ENCODE peak calls at places on chromosomes 5 and 9, in five cellular contexts. T, P, O, R and H are unnamed samples.

GRCh38 chr5:7714119-7714518 is 136.8 kb downstream of the CFAP90 start:
- DNase-seq in P (no peak), T (no peak), R (no peak), O (no peak), H (no peak)

GRCh38 chr5:77772729-77773128 is 3.4 kb downstream of the TBCA start:
- DNase-seq in T (no peak), O (no peak), R (no peak), P (no peak), H (no peak)

GRCh38 chr5:98940586-98940985 is 11.8 kb upstream of the CHD1 start:
- DNase-seq in P (no peak), R (no peak), O (no peak), T (no peak), H (no peak)

GRCh38 chr9:95977366-95977765 is 101.9 kb downstream of the ERCC6L2 start:
- DNase-seq in R (no peak), T (no peak), O (no peak), P (no peak), H (no peak)

GRCh38 chr5:37791321-37791720 is 48.5 kb downstream of the GDNF start:
- DNase-seq in O (no peak), P (no peak), R (no peak), T (no peak), H (no peak)

GRCh38 chr5:150651924-150652688 is 8.9 kb upstream of the MYOZ3 start:
- DNase-seq in O (no peak), T (no peak), R (no peak), P (no peak), H (no peak)

GRCh38 chr9:14400658-14400995 is 86.7 kb upstream of the NFIB start:
- DNase-seq in T (peak), P (peak), R (peak), O (no peak), H (peak)

GRCh38 chr5:132254321-132254977 is 3.0 kb upstream of the PDLIM4 start:
- DNase-seq in O (no peak), R (peak), T (no peak), P (peak), H (no peak)

GRCh38 chr9:132671620-132672412 is 1.6 kb downstream of the GTF3C4 start:
- DNase-seq in P (no peak), T (no peak), O (no peak), R (no peak), H (no peak)

GRCh38 chr9:14908221-14909206 is 1.7 kb downstream of the FREM1 start:
- DNase-seq in P (no peak), R (no peak), O (no peak), T (no peak), H (no peak)

GRCh38 chr5:149082271-149082670 is 19.4 kb upstream of the SH3TC2 start:
- DNase-seq in O (no peak), P (no peak), T (no peak), R (no peak), H (no peak)

GRCh38 chr5:56984445-56984844 is 32.5 kb upstream of the MIER3 start:
- DNase-seq in P (no peak), T (no peak), R (no peak), O (no peak), H (no peak)

GRCh38 chr5:122371511-122372151 is 59.6 kb downstream of the SNCAIP start:
- DNase-seq in O (no peak), T (no peak), R (no peak), P (no peak), H (no peak)

GRCh38 chr5:144460608-144461007 is 289.9 kb downstream of the KCTD16 start:
- DNase-seq in O (no peak), R (no peak), T (no peak), P (peak), H (no peak)

GRCh38 chr5:95823738-95824609 is 1.4 kb upstream of the GLRX start:
- DNase-seq in P (no peak), T (no peak), O (peak), R (peak), H (peak)

GRCh38 chr9:129208191-129209091 is 30.4 kb upstream of the IER5L start:
- DNase-seq in T (no peak), O (peak), P (no peak), R (no peak), H (no peak)

GRCh38 chr9:90979138-90979551 is 177.5 kb downstream of the SYK start:
- DNase-seq in P (no peak), R (no peak), T (no peak), O (no peak), H (no peak)

GRCh38 chr9:87885484-87886189 is 3.0 kb downstream of the SPATA31E1 start:
- DNase-seq in O (no peak), P (no peak), R (no peak), T (no peak), H (no peak)

GRCh38 chr9:93210974-93211653 is 27.2 kb downstream of the WNK2 start:
- DNase-seq in R (no peak), O (no peak), P (no peak), T (no peak), H (no peak)

GRCh38 chr5:84239509-84239908 is 145.2 kb downstream of the EDIL3 start:
- DNase-seq in R (no peak), T (no peak), O (no peak), P (no peak), H (no peak)

GRCh38 chr9:112861638-112862555 is 28.8 kb downstream of the SLC46A2 start:
- DNase-seq in O (no peak), T (no peak), R (peak), P (no peak), H (no peak)

GRCh38 chr5:110032386-110032785 is 342.7 kb downstream of the MAN2A1 start:
- DNase-seq in R (no peak), T (no peak), O (no peak), P (peak), H (no peak)

GRCh38 chr5:38330207-38330606 is 71.8 kb downstream of the EGFLAM start:
- DNase-seq in P (no peak), O (no peak), T (no peak), R (no peak), H (no peak)

GRCh38 chr5:92769986-92770385 is 811.0 kb downstream of the NR2F1-AS1 start:
- DNase-seq in T (no peak), P (no peak), R (no peak), O (no peak), H (no peak)

GRCh38 chr5:172858990-172859811 is 25.1 kb downstream of the ERGIC1 start:
- DNase-seq in T (no peak), P (no peak), O (no peak), R (peak), H (no peak)

GRCh38 chr5:178389796-178390195 is 157.2 kb upstream of the PHYKPL start:
- DNase-seq in R (no peak), O (no peak), P (peak), T (no peak), H (no peak)

GRCh38 chr5:39716532-39716971 is 291.8 kb upstream of the DAB2 start:
- DNase-seq in R (peak), T (no peak), O (peak), P (peak), H (no peak)

GRCh38 chr9:13397220-13397619 is 117.7 kb upstream of the MPDZ start:
- DNase-seq in R (no peak), P (no peak), O (no peak), T (no peak), H (no peak)

GRCh38 chr5:139392678-139393496 is 2.0 kb downstream of the PROB1 start:
- DNase-seq in R (peak), P (no peak), O (peak), T (no peak), H (no peak)

GRCh38 chr5:127358782-127359181 is 68.2 kb downstream of the MEGF10 start:
- DNase-seq in T (no peak), O (no peak), P (no peak), R (no peak), H (no peak)

GRCh38 chr9:16387382-16387781 is 483.1 kb downstream of the BNC2 start:
- DNase-seq in O (no peak), P (no peak), T (no peak), R (no peak), H (no peak)

GRCh38 chr5:32020271-32020670 is 153.8 kb downstream of the GOLPH3 start:
- DNase-seq in O (no peak), P (no peak), R (no peak), T (no peak), H (no peak)

GRCh38 chr5:72954389-72954788 is 1.5 kb upstream of the FCHO2 start:
- DNase-seq in T (no peak), P (no peak), O (no peak), R (no peak), H (no peak)

GRCh38 chr5:16809816-16810502 is 126.1 kb downstream of the MYO10 start:
- DNase-seq in R (peak), T (no peak), O (no peak), P (no peak), H (no peak)

DNA sequence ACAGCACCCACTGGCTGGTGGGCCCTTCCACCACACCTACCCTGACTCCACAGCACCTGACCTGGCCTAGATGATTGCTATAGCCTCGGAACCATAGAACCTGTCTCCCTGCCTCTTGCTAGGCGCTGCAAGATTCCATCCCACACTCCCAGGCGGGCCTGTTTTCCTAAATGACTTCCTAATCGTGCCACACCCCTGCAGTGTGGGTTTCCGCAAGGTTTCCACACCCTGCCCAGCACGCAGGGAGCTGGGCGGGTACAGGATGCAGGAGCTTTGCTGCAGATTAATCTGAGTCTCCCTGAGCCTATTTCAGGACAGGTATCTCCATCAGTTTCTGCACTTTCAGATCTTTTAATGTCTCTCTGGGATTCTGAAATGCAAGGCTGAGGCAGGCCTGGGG is 62.9 kb downstream of the SHB start:
- DNase-seq in P (no peak), R (peak), O (no peak), T (no peak), H (no peak)
- H3K27ac ChIP-seq in P (no peak), R (peak), O (no peak), T (no peak), H (peak)

DNA sequence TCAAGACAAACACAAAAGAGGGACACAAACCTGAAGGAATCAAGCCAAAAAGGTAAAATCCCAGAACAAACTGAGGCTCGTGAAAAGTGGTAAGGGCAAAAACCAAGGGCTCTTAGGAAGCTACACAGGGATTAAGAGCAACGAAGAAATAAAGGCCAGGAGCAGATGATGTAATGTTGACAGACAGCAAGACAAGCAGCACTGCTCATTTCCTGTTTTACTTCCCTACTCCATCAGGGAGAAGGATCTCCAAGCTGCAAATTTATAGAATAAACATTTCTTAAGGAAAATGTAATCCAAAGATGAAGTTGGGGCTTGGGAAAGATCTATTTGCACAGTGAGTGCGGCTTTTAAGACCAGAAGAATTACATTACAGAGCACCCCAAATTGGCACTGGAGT is 182.3 kb upstream of the MAP1B start:
- DNase-seq in O (no peak), P (no peak), T (no peak), R (no peak), H (no peak)
- H3K27ac ChIP-seq in O (no peak), P (no peak), T (no peak), R (peak), H (no peak)

GRCh38 chr9:131496844-131497425 is 5.8 kb upstream of the POMT1 start:
- DNase-seq in P (no peak), T (no peak), R (peak), O (no peak), H (no peak)
- H3K27ac ChIP-seq in P (no peak), T (no peak), R (no peak), O (no peak), H (no peak)

DNA sequence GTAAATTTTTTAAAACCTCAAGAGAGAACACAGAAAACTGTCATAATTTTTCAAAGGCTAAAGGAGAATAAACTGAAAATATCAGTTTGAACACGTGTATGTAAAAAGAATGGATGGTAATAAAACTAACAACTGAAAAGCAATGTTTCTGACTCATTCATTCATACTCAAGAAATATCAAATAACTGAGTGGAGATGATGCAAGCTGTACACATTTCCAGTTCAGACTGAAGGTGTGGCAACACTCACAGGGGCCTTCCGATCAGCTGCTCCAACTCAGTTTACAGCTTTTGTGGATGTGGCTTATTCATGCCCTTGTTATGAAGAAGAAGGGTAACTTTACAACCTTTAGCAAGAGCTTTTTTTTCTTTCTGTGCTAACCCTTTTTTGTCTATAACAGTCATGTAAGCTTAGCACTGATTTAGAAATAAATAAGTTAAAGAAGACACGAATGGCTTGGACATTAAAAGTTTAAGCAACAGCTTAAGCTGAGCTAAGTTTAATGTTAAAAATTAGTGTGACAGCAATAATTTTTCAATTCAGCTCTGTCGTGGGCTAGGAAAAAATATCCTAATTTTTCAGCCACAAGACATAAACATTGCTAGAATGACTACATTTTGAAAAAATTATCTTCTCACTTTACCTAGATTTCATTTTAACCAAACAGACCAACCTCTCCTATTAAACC is 453.5 kb downstream of the RAB3C start:
- DNase-seq in R (peak), P (no peak), T (no peak), O (peak), H (no peak)
- H3K27ac ChIP-seq in R (peak), P (no peak), T (no peak), O (no peak), H (no peak)